ENCODE peak calls at places on chromosomes 13 and 19, in six cellular contexts. Z is GM12878, B is upper lobe of left lung, G is K562, U is HepG2, C is HCT116. W is an unnamed sample.

GRCh38 chr19:30036154-30037129 is 94.4 kb downstream of the URI1 start:
- ATAC-seq in Z (no peak), B (no peak), G (no peak), U (peak), C (no peak), W (no peak)

GRCh38 chr13:78102121-78102677 is 183.6 kb upstream of the EDNRB start:
- ATAC-seq in Z (peak), B (peak), G (no peak), U (no peak), C (no peak), W (peak)

GRCh38 chr19:3573162-3573857 is 566 bp downstream of the HMG20B start:
- ATAC-seq in Z (peak), B (peak), G (peak), U (peak), C (peak), W (peak)

GRCh38 chr19:45882652-45883585 is 3.0 kb downstream of the IRF2BP1 start:
- ATAC-seq in Z (peak), B (peak), G (peak), U (peak), C (peak), W (no peak)

GRCh38 chr19:8459095-8459494 is 14.3 kb downstream of the HNRNPM start:
- ATAC-seq in Z (no peak), B (no peak), G (no peak), U (peak), C (no peak), W (peak)

GRCh38 chr19:12932392-12933286 is 872 bp downstream of the FARSA start:
- ATAC-seq in Z (peak), B (no peak), G (peak), U (peak), C (peak), W (no peak)

GRCh38 chr13:29411493-29411892 is 184.0 kb downstream of the SLC7A1 start:
- ATAC-seq in Z (no peak), B (no peak), G (no peak), U (no peak), C (no peak), W (no peak)

GRCh38 chr19:51760811-51761356 is at the start of gene FPR2:
- ATAC-seq in Z (no peak), B (peak), G (no peak), U (no peak), C (no peak), W (no peak)

GRCh38 chr19:27744926-27745844 is 1467.8 kb downstream of the UQCRFS1 start:
- ATAC-seq in Z (no peak), B (no peak), G (no peak), U (no peak), C (no peak), W (no peak)

GRCh38 chr13:97367427-97367826 is 66.5 kb upstream of the RAP2A start:
- ATAC-seq in Z (no peak), B (peak), G (no peak), U (peak), C (no peak), W (peak)

GRCh38 chr19:46408611-46409039 is 4.7 kb downstream of the CCDC8 start:
- ATAC-seq in Z (no peak), B (peak), G (no peak), U (peak), C (no peak), W (peak)

GRCh38 chr19:33264881-33265445 is 37.4 kb downstream of the CEBPA start:
- ATAC-seq in Z (no peak), B (no peak), G (no peak), U (no peak), C (no peak), W (no peak)

GRCh38 chr13:75181906-75182305 is 300.1 kb downstream of the TBC1D4 start:
- ATAC-seq in Z (no peak), B (no peak), G (no peak), U (no peak), C (no peak), W (no peak)

GRCh38 chr13:102195566-102196462 is 206.0 kb downstream of the FGF14 start:
- ATAC-seq in Z (no peak), B (peak), G (no peak), U (no peak), C (no peak), W (no peak)

GRCh38 chr19:6519289-6519688 is 11.5 kb upstream of the TNFSF9 start:
- ATAC-seq in Z (peak), B (no peak), G (no peak), U (no peak), C (no peak), W (no peak)

GRCh38 chr13:21372530-21372929 is 86.6 kb downstream of the ZDHHC20 start:
- ATAC-seq in Z (no peak), B (no peak), G (no peak), U (no peak), C (no peak), W (no peak)

GRCh38 chr19:14940266-14940665 is 1.0 kb upstream of the OR7C2 start:
- ATAC-seq in Z (no peak), B (no peak), G (no peak), U (no peak), C (no peak), W (no peak)

GRCh38 chr13:41365636-41366035 is 54.6 kb downstream of the NAA16 start:
- ATAC-seq in Z (no peak), B (no peak), G (no peak), U (no peak), C (no peak), W (no peak)

GRCh38 chr19:21197589-21198295 is 55.9 kb downstream of the ZNF431 start:
- ATAC-seq in Z (no peak), B (no peak), G (peak), U (no peak), C (no peak), W (no peak)

GRCh38 chr13:81927347-81927746 is 1586.4 kb upstream of the SPRY2 start:
- ATAC-seq in Z (peak), B (no peak), G (no peak), U (peak), C (peak), W (no peak)

GRCh38 chr13:76972430-76972829 is 19.5 kb upstream of the CLN5 start:
- ATAC-seq in Z (no peak), B (no peak), G (peak), U (peak), C (no peak), W (no peak)

GRCh38 chr19:35164418-35164817 is 9.9 kb downstream of the FXYD5 start:
- ATAC-seq in Z (no peak), B (no peak), G (no peak), U (no peak), C (peak), W (no peak)

GRCh38 chr19:17765069-17765618 is 13.9 kb downstream of the FCHO1 start:
- ATAC-seq in Z (no peak), B (peak), G (no peak), U (peak), C (peak), W (peak)

GRCh38 chr19:16153582-16154336 is 10.3 kb downstream of the HSH2D start:
- ATAC-seq in Z (peak), B (no peak), G (peak), U (no peak), C (peak), W (no peak)

GRCh38 chr13:113968463-113969310 is 5.2 kb downstream of the C13orf46 start:
- ATAC-seq in Z (no peak), B (no peak), G (no peak), U (peak), C (no peak), W (no peak)

GRCh38 chr13:32340917-32341316 is 25.6 kb downstream of the BRCA2 start:
- ATAC-seq in Z (no peak), B (no peak), G (no peak), U (no peak), C (no peak), W (no peak)

GRCh38 chr19:2375341-2376121 is 15.5 kb downstream of the TMPRSS9 start:
- ATAC-seq in Z (no peak), B (no peak), G (peak), U (no peak), C (peak), W (no peak)

GRCh38 chr13:84417426-84417825 is 535.2 kb upstream of the SLITRK1 start:
- ATAC-seq in Z (no peak), B (no peak), G (no peak), U (no peak), C (no peak), W (no peak)

GRCh38 chr13:49838989-49839388 is 46.5 kb upstream of the KPNA3 start:
- ATAC-seq in Z (no peak), B (no peak), G (peak), U (peak), C (peak), W (no peak)

GRCh38 chr19:14073232-14073924 is 792 bp downstream of the MISP3 start:
- ATAC-seq in Z (peak), B (peak), G (peak), U (peak), C (peak), W (peak)

GRCh38 chr19:45473366-45474190 is 5.8 kb downstream of the FOSB start:
- ATAC-seq in Z (no peak), B (no peak), G (no peak), U (no peak), C (no peak), W (no peak)

GRCh38 chr19:4369888-4370260 is 26.5 kb downstream of the MPND start:
- ATAC-seq in Z (peak), B (peak), G (peak), U (no peak), C (peak), W (peak)

GRCh38 chr19:22893855-22894270 is 61.8 kb downstream of the ZNF723 start:
- ATAC-seq in Z (no peak), B (peak), G (no peak), U (no peak), C (no peak), W (no peak)

GRCh38 chr13:77386880-77387606 is 60.1 kb upstream of the MYCBP2 start:
- ATAC-seq in Z (peak), B (peak), G (no peak), U (no peak), C (no peak), W (peak)

GRCh38 chr19:11612816-11613511 is 15.7 kb downstream of the ZNF627 start:
- ATAC-seq in Z (no peak), B (no peak), G (no peak), U (peak), C (no peak), W (no peak)

DNA sequence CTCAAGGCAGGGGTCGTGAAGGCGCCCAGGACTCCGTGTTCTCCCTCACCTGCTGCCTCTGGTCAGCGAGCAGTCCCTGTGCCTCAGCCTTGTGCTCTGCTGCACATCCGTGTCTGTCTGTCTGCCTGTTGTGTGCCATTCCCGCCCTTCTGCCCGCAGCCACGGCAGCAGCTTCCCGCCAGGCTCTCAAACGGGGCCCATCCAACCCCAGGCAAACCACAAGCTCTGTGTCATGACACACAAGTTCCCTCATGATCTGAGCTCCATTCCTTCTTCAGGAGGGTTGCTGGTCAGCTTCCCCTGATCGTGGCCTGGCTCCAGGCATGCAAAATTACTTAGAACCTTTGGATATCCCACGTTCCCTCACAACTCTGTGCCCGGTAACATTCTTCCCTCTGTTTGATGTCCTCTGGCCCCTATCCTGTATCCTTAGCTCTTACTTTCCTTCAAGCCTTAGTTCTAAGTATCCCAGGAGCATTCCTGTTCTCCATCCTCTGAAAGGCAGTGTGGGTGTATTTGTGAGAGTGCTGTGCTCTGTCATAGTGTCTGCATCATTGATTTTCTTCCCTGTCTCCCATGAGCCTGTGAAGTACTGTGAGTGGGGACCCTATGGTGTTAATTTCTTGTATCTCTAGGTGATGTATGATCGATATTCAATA is 3.2 kb downstream of the GPR183 start:
- ATAC-seq in Z (peak), B (peak), G (no peak), U (no peak), C (no peak), W (no peak)
- TF ChIP-seq POLR2A in Z (peak), B (peak), G (no peak), U (no peak), C (no peak), W (no peak)

GRCh38 chr19:1266116-1266817 is 2.9 kb upstream of the CIRBP start:
- ATAC-seq in Z (peak), B (peak), G (peak), U (peak), C (peak), W (peak)
- TF ChIP-seq POLR2AphosphoS5 in Z (no peak), B (peak), G (peak), U (peak), C (no peak), W (peak)

GRCh38 chr13:26221721-26222522 is at the start of gene RNF6:
- ATAC-seq in Z (peak), B (peak), G (peak), U (peak), C (peak), W (peak)
- TF ChIP-seq POLR2A in Z (peak), B (peak), G (peak), U (peak), C (peak), W (peak)

DNA sequence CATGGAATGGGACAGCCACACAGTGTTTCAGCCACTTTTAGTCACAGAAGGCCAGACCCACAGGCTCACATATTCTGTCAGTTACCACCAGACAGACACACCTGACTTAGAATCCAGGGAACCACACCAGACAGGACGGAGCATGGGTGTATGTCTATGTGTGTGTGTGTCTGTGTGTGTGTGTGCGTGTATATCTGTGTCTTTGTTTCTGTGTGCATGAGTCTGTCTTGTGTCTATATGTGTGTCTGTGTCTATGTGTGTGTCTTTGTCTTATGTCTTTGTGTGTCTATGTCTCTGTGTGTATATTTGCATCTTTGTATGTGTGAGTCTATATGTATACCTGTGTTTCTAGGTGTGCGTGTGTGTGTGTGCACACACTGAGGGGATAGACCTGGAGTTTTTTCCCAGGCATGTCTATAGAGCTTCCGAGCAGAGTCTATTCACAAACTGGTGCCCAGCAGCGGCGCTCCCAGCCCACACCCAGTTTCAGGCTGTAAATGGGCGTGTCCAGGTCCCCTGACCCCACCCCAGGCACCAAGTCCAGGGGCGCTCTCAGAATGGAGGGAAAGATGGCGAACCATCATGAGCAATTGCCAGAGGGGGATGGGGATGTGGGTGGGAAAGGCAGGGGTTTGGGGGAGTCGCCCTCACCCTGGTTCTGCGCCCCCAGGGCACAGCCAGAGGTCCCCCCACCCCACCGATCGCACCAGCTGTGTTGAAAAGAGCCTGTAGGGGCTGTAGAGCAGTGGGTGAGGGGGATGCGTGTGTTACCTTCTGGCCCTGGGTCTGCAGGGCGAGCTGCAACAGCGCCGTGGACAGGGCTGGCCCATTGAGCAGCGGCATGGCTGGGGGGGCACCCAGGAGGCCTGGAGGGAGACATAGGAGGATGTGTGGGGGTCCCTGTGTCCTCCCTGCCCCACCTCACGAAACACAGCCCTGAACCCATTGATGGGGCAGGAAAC is 6.3 kb upstream of the FDX2 start:
- ATAC-seq in Z (no peak), B (peak), G (no peak), U (peak), C (no peak), W (no peak)
- TF ChIP-seq POLR2AphosphoS5 in Z (peak), B (no peak), G (peak), U (no peak), C (no peak), W (no peak)

GRCh38 chr13:27188239-27188638 is 16.6 kb upstream of the USP12 start:
- ATAC-seq in Z (no peak), B (no peak), G (no peak), U (no peak), C (no peak), W (no peak)
- TF ChIP-seq POLR2A in Z (no peak), B (no peak), G (no peak), U (no peak), C (no peak), W (no peak)

DNA sequence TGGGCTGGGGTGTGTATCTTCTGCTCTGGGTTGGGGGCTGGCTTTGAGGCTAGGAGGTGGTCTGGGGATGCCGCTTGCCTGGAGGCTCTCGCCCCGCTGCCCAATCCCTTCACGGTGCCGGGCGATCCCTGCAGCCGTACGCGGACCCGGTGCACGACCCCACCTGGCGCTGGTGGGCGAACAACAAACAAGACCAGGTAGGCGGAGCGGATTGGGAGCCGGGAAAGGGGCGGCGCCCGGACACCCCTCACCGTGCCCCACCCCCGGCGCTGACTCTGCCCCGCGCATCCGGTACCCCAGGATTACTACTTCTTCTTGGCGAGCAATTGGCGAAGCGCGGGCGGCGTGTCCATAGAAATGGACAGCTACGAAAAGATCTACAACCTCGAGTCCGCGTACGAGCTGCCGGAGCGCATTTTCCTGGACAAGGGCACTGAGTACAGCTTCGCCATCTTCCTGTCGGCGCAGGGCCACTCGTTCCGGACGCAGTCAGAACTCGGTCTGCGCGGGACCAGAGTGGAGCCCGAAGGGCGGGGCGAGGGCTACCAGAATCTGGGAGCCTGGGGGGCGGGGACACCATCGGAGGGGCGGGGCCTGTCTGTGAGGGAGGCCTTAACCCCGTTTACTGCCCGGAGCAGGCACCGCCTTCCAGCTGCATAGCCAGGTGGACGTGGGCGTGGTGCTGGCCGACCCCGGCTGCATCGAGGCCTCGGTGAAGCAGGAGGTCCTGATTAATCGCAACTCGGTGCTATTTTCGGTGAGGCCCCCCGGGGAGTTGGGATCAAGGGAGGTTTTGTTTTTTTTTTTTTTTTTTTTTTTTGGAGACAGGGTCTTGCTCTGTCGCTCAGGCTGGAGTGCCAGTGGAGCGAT is 12.1 kb upstream of the PSMD8 start:
- ATAC-seq in Z (peak), B (peak), G (peak), U (peak), C (peak), W (peak)
- TF ChIP-seq POLR2AphosphoS5 in Z (no peak), B (peak), G (no peak), U (no peak), C (peak), W (no peak)

GRCh38 chr19:925912-926594 is at the start of gene ARID3A:
- ATAC-seq in Z (peak), B (peak), G (peak), U (peak), C (peak), W (peak)
- TF ChIP-seq POLR2A in Z (peak), B (peak), G (no peak), U (no peak), C (no peak), W (no peak)

DNA sequence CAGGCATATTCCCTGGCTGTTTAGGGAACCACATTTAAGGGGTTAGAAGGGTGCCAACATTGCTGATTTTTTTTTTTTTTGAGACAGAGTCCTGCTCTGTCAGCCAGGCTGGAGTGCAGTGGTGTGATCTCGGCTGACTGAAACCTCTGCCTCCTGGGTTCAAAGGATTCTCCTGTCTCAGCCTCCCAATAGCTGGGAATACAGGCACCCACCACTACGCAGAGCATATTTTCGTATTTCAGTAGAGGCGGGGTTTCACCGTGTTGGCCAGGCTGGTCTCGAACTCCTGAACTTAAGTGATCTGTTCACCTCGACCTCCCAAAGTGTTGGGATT is 7.8 kb upstream of the CRX start:
- ATAC-seq in Z (peak), B (no peak), G (peak), U (peak), C (peak), W (no peak)
- TF ChIP-seq POLR2AphosphoS5 in Z (no peak), B (no peak), G (no peak), U (no peak), C (no peak), W (no peak)

DNA sequence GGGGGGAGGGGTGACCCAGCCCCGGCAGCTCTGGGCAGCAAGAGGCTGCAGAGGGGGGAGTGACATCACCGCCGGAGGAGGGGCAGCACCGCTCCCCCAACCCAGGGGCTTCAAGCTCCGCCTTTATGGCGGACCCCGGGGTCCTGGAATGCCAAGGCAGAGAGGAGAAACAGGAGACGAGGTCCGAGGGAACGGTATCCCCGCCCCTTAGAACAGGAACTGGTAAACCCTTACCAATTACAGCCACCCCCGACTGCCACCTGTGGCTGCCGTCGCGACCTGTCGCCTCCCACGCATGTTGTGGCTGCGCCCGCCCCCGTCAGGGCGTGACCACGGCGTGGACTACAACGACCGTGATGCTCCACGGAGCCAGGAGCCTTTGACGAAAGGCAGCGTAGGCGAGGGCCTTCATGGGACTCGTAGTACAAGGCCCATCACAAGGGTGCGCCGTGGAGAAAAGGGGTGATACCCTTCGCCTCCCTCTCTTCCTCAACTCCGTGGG is 4.1 kb upstream of the KCNC3 start:
- ATAC-seq in Z (peak), B (peak), G (peak), U (peak), C (peak), W (peak)
- TF ChIP-seq POLR2A in Z (peak), B (no peak), G (no peak), U (no peak), C (no peak), W (no peak)